ENCODE peak calls at places on chromosomes 16 and 17, in four cellular contexts. J, S, Z and A are unnamed samples.

GRCh38 chr17:19346351-19347255 is 15.9 kb downstream of the B9D1 start:
- DNase-seq in J (peak), S (peak), Z (peak), A (no peak)

GRCh38 chr16:48912360-48912759 is 302.4 kb upstream of the N4BP1 start:
- DNase-seq in S (no peak), Z (peak), J (no peak), A (no peak)

GRCh38 chr17:9115446-9116265 is 94.3 kb downstream of the NTN1 start:
- DNase-seq in Z (peak), S (no peak), J (peak), A (no peak)

GRCh38 chr16:81767987-81768592 is 11.0 kb upstream of the PLCG2 start:
- DNase-seq in Z (no peak), S (peak), J (no peak), A (peak)

GRCh38 chr16:76910931-76911330 is 280.1 kb upstream of the MON1B start:
- DNase-seq in S (no peak), Z (no peak), J (no peak), A (peak)

GRCh38 chr17:28899212-28899815 is 1.8 kb upstream of the FLOT2 start:
- DNase-seq in Z (peak), J (no peak), S (no peak), A (no peak)

GRCh38 chr17:49223517-49224197 is 6.9 kb downstream of the PHOSPHO1 start:
- DNase-seq in S (peak), J (peak), Z (peak), A (no peak)

GRCh38 chr17:2028737-2029136 is 1.2 kb upstream of the DPH1 start:
- DNase-seq in S (no peak), J (no peak), Z (no peak), A (no peak)

GRCh38 chr17:42530952-42531454 is 5.0 kb upstream of the NAGLU start:
- DNase-seq in S (no peak), J (no peak), Z (no peak), A (no peak)

GRCh38 chr16:80620656-80621605 is 80.1 kb downstream of the DYNLRB2 start:
- DNase-seq in Z (peak), S (no peak), J (no peak), A (no peak)

GRCh38 chr16:84369938-84370627 is 1.7 kb downstream of the ATP2C2 start:
- DNase-seq in Z (no peak), S (no peak), J (no peak), A (no peak)

GRCh38 chr17:51707216-51707615 is 446.9 kb downstream of the UTP18 start:
- DNase-seq in Z (no peak), J (no peak), S (no peak), A (no peak)

GRCh38 chr17:56824503-56824902 is 9.2 kb downstream of the C17orf67 start:
- DNase-seq in S (no peak), Z (no peak), J (no peak), A (no peak)

GRCh38 chr16:49639739-49640388 is 216.0 kb downstream of the ZNF423 start:
- DNase-seq in J (no peak), Z (peak), S (peak), A (no peak)

GRCh38 chr16:59707441-59707840 is 973.3 kb upstream of the GOT2 start:
- DNase-seq in Z (no peak), J (no peak), S (no peak), A (no peak)

GRCh38 chr16:6018848-6019489 is 921.4 kb upstream of the EEF2KMT start:
- DNase-seq in S (peak), J (no peak), Z (peak), A (no peak)

GRCh38 chr17:46772013-46772878 is 46.2 kb downstream of the WNT3 start:
- DNase-seq in Z (peak), J (no peak), S (no peak), A (no peak)

GRCh38 chr16:9370071-9370491 is 278.6 kb downstream of the HAPSTR1 start:
- DNase-seq in Z (peak), J (no peak), S (no peak), A (no peak)

GRCh38 chr16:81739503-81739902 is 39.6 kb upstream of the PLCG2 start:
- DNase-seq in J (no peak), S (peak), Z (no peak), A (no peak)

GRCh38 chr17:49925916-49926315 is 43.1 kb upstream of the DLX4 start:
- DNase-seq in S (no peak), Z (no peak), J (no peak), A (no peak)

GRCh38 chr17:75983501-75984181 is 4.6 kb downstream of the TEN1 start:
- DNase-seq in J (no peak), Z (peak), S (no peak), A (no peak)

GRCh38 chr17:71302721-71303549 is 817.9 kb upstream of the SOX9 start:
- DNase-seq in J (no peak), Z (no peak), S (no peak), A (no peak)

GRCh38 chr16:69307091-69307490 is 4.1 kb upstream of the VPS4A start:
- DNase-seq in S (no peak), Z (no peak), J (no peak), A (no peak)

GRCh38 chr17:27506348-27507218 is 50.3 kb downstream of the KSR1 start:
- DNase-seq in J (no peak), Z (peak), S (no peak), A (no peak)

GRCh38 chr17:50564916-50565315 is 4.4 kb downstream of the CACNA1G start:
- DNase-seq in J (peak), S (no peak), Z (no peak), A (no peak)

GRCh38 chr16:50298075-50298460 is 31.7 kb downstream of the ADCY7 start:
- DNase-seq in J (no peak), S (peak), Z (peak), A (no peak)

GRCh38 chr17:40722146-40722720 is 18.7 kb upstream of the KRT24 start:
- DNase-seq in J (no peak), S (no peak), Z (no peak), A (no peak)

GRCh38 chr16:70399326-70399725 is 39.6 kb downstream of the ST3GAL2 start:
- DNase-seq in Z (no peak), S (no peak), J (no peak), A (no peak)

GRCh38 chr16:67438098-67438791 is 7.3 kb downstream of the HSD11B2 start:
- DNase-seq in J (no peak), Z (no peak), S (no peak), A (no peak)

GRCh38 chr16:83701494-83701893 is 106.3 kb upstream of the HSBP1 start:
- DNase-seq in Z (peak), S (no peak), J (no peak), A (no peak)

GRCh38 chr17:59466943-59467801 is 98.2 kb upstream of the DHX40 start:
- DNase-seq in S (no peak), Z (peak), J (no peak), A (no peak)

GRCh38 chr16:66689282-66689681 is 7.3 kb downstream of the CMTM4 start:
- DNase-seq in S (no peak), J (no peak), Z (no peak), A (no peak)

GRCh38 chr16:61885343-61885742 is 150.9 kb downstream of the CDH8 start:
- DNase-seq in J (no peak), S (no peak), Z (no peak), A (no peak)

GRCh38 chr17:41140360-41141132 is at the start of gene KRTAP4-6:
- DNase-seq in Z (no peak), J (no peak), S (no peak), A (peak)

DNA sequence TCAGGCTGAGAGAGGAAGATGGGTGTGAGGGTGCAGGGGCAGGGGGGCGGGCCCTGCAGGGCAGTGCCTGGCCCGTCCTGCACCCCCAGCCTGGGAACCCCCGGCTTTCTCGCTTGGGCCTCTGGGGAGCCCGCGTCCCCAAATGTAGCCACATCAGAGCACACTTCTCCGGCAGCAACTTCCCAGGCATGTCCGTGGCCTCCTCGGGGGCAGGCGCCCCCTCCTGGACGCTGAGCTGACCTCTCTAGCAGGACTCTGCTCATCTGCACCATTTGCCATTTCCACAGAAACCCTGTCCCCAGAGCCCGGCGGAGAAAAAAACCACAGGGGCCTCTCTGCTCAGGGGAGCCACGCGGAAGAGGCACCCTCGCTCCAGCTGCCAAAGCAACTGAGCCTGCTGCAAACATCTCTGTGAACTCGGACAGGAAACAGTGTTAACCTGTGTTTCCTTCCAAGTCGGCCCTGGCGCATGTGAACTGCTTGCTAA is 63.4 kb downstream of the KLHDC4 start:
- DNase-seq in J (no peak), Z (peak), S (peak), A (no peak)
- H3K27ac ChIP-seq in J (no peak), Z (no peak), S (peak), A (no peak)

GRCh38 chr17:4541041-4541327 is 14.2 kb downstream of the MYBBP1A start:
- DNase-seq in S (no peak), Z (no peak), J (no peak), A (no peak)
- H3K27ac ChIP-seq in S (peak), Z (no peak), J (no peak), A (no peak)

GRCh38 chr17:79024901-79025737 is 1.1 kb downstream of the C1QTNF1 start:
- DNase-seq in J (no peak), S (peak), Z (peak), A (no peak)
- H3K27ac ChIP-seq in J (no peak), S (peak), Z (no peak), A (peak)

GRCh38 chr17:4590981-4591453 is 6.7 kb downstream of the SMTNL2 start:
- DNase-seq in J (no peak), Z (no peak), S (no peak), A (no peak)

GRCh38 chr17:4594406-4595349 is 10.3 kb downstream of the SMTNL2 start:
- DNase-seq in J (no peak), S (no peak), Z (peak), A (no peak)

GRCh38 chr17:4593021-4593797 is 8.9 kb downstream of the SMTNL2 start:
- DNase-seq in J (no peak), Z (no peak), S (no peak), A (no peak)

GRCh38 chr17:4591529-4591928 is 7.2 kb downstream of the SMTNL2 start:
- DNase-seq in Z (no peak), J (no peak), S (no peak), A (no peak)

DNA sequence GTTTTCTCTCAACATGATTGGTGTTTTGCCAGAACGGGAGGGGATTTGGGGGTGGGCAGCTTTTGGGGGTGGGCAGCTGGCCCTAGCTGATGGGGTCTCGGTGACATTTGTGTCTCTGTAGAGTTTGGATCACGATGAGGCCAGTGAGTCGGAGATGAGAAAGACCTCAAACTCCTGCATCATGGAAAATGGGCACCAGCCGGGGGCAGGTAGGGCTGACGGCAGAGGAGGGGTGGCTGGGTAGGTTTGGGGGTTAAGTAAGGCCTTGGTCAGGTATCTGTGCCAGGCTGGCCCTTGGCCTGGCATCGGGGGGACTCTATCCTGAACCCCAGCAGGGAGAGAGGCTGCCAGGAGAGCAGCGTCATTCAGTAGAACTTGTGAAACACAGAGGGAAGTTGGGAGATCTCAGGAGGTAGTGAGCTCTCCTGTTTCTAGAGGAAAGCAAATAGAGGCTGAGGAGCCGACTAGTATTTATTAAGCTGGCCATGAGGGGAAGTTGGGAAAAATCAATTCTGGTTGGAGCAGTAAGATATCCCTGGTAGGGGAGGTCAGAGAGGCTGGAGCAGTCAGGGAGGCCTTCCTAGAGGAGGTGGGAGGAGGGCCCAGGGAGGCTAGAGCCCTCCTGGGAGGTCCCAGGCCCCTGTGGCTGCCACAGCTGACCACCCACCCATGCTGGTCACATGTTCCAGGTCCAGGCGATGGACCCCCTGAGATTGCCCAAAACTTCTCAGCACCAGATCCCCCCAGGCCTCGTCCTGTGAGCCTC is 8.1 kb downstream of the SMTNL2 start:
- DNase-seq in S (no peak), J (no peak), Z (no peak), A (no peak)
- H3K27ac ChIP-seq in S (no peak), J (no peak), Z (no peak), A (no peak)